ENCODE peak calls at places on chromosomes 1 and 21, in six cellular contexts. S is ovary, R is astrocyte of the spinal cord, M is lower leg skin, X is transverse colon, J is fibroblast of pulmonary artery. H is an unnamed sample.

GRCh38 chr1:11790880-11791715 is 14.7 kb downstream of the MTHFR start:
- DNase-seq in S (peak), J (peak), X (peak), R (peak), M (peak), H (peak)

GRCh38 chr1:61561666-61562065 is 163.3 kb downstream of the TM2D1 start:
- DNase-seq in R (peak), X (no peak), J (peak), M (no peak), S (no peak), H (peak)

GRCh38 chr1:182446033-182446669 is 3.8 kb upstream of the RGSL1 start:
- DNase-seq in X (peak), J (peak), M (no peak), S (no peak), R (peak), H (peak)

GRCh38 chr1:245963649-245964048 is 543.4 kb downstream of the SMYD3 start:
- DNase-seq in J (no peak), X (no peak), R (no peak), S (no peak), M (no peak), H (no peak)

GRCh38 chr1:46721806-46722205 is 2.9 kb upstream of the EFCAB14 start:
- DNase-seq in X (no peak), S (no peak), J (no peak), R (no peak), M (no peak), H (no peak)

GRCh38 chr1:204958325-204959307 is 84.4 kb upstream of the CNTN2 start:
- DNase-seq in X (no peak), J (no peak), S (no peak), R (no peak), M (no peak), H (no peak)

GRCh38 chr1:247165674-247166073 is 6.1 kb downstream of the ZNF124 start:
- DNase-seq in R (no peak), X (no peak), M (no peak), S (no peak), J (no peak), H (no peak)

GRCh38 chr1:42680921-42681683 is 1.1 kb upstream of the YBX1 start:
- DNase-seq in R (peak), X (no peak), M (no peak), J (peak), S (no peak), H (peak)

GRCh38 chr1:236066828-236067386 is 2.0 kb upstream of the NID1 start:
- DNase-seq in X (peak), R (no peak), J (no peak), S (peak), M (peak), H (no peak)

GRCh38 chr1:213327318-213327667 is 276.3 kb downstream of the RPS6KC1 start:
- DNase-seq in X (peak), M (peak), J (peak), R (peak), S (no peak), H (peak)

GRCh38 chr1:233245191-233245765 is 50.2 kb downstream of the PCNX2 start:
- DNase-seq in R (no peak), X (no peak), J (no peak), M (no peak), S (no peak), H (no peak)

GRCh38 chr1:226083303-226084101 is 21.0 kb downstream of the H3-3A start:
- DNase-seq in S (peak), M (peak), J (peak), X (peak), R (peak), H (peak)

GRCh38 chr1:232650433-232650832 is 20.5 kb upstream of the SIPA1L2 start:
- DNase-seq in R (no peak), J (no peak), S (no peak), X (no peak), M (no peak), H (no peak)

GRCh38 chr1:42479621-42480020 is 16.5 kb downstream of the CCDC30 start:
- DNase-seq in J (peak), X (no peak), M (no peak), R (no peak), S (no peak), H (no peak)

GRCh38 chr1:62082456-62083363 is 111.9 kb upstream of the L1TD1 start:
- DNase-seq in J (peak), M (no peak), S (peak), X (peak), R (peak), H (peak)

GRCh38 chr1:31959521-31959920 is 21.4 kb upstream of the PTP4A2 start:
- DNase-seq in R (no peak), X (no peak), M (no peak), S (no peak), J (no peak), H (no peak)

GRCh38 chr1:12443151-12443550 is 174.9 kb downstream of the DHRS3 start:
- DNase-seq in X (no peak), S (no peak), M (no peak), R (no peak), J (no peak), H (no peak)

GRCh38 chr1:38587734-38588133 is 271.8 kb downstream of the RRAGC start:
- DNase-seq in M (peak), R (no peak), J (no peak), S (no peak), X (no peak), H (no peak)

GRCh38 chr1:225735252-225736149 is 42.1 kb upstream of the SRP9 start:
- DNase-seq in X (peak), M (peak), R (peak), S (peak), J (peak), H (peak)

GRCh38 chr1:8425150-8425780 is 107.4 kb downstream of the SLC45A1 start:
- DNase-seq in S (no peak), X (no peak), R (no peak), J (no peak), M (no peak), H (no peak)

GRCh38 chr1:61081637-61082335 is 575 bp upstream of the NFIA start:
- DNase-seq in M (peak), S (peak), R (peak), J (peak), X (peak), H (peak)

GRCh38 chr1:91757760-91758545 is 128.0 kb downstream of the TGFBR3 start:
- DNase-seq in S (no peak), M (peak), X (peak), J (no peak), R (no peak), H (peak)

GRCh38 chr1:31760901-31761470 is 3.2 kb downstream of the ADGRB2 start:
- DNase-seq in R (peak), S (peak), M (peak), X (peak), J (peak), H (peak)

GRCh38 chr1:198264271-198264670 is 107.5 kb downstream of the NEK7 start:
- DNase-seq in M (no peak), J (no peak), R (no peak), X (no peak), S (no peak), H (no peak)

GRCh38 chr1:214707306-214708087 is 104.5 kb downstream of the CENPF start:
- DNase-seq in X (no peak), R (peak), J (peak), S (no peak), M (no peak), H (peak)

GRCh38 chr1:64979358-64979757 is 13.0 kb upstream of the JAK1 start:
- DNase-seq in R (no peak), X (no peak), J (no peak), S (no peak), M (no peak), H (no peak)

GRCh38 chr1:203278087-203278884 is 27.0 kb upstream of the BTG2 start:
- DNase-seq in S (peak), R (peak), M (peak), J (peak), X (peak), H (peak)

GRCh38 chr1:195999022-195999421 is 609.2 kb downstream of the KCNT2 start:
- DNase-seq in J (no peak), R (no peak), M (no peak), S (no peak), X (no peak), H (no peak)

GRCh38 chr1:2635271-2636010 is 2.6 kb upstream of the MMEL1 start:
- DNase-seq in R (no peak), S (no peak), X (no peak), M (no peak), J (no peak), H (no peak)

GRCh38 chr1:54173681-54174080 is 20.9 kb upstream of the CDCP2 start:
- DNase-seq in M (no peak), S (no peak), J (no peak), R (no peak), X (no peak), H (no peak)

GRCh38 chr21:25518491-25518911 is 88.8 kb downstream of the MRPL39 start:
- DNase-seq in S (no peak), J (no peak), X (no peak), M (no peak), R (no peak), H (no peak)

GRCh38 chr1:204286841-204287387 is 72.8 kb downstream of the PLEKHA6 start:
- DNase-seq in R (no peak), M (peak), J (peak), S (no peak), X (peak), H (no peak)

GRCh38 chr1:40143891-40144575 is 17.2 kb upstream of the RLF start:
- DNase-seq in J (peak), S (peak), X (peak), M (no peak), R (peak), H (peak)

GRCh38 chr1:2927995-2928732 is 93.1 kb upstream of the ACTRT2 start:
- DNase-seq in R (no peak), X (no peak), J (no peak), S (no peak), M (no peak), H (no peak)

GRCh38 chr1:54125671-54126070 is 27.1 kb downstream of the CDCP2 start:
- DNase-seq in M (no peak), X (peak), J (peak), R (peak), S (peak), H (no peak)

GRCh38 chr1:53979712-53980450 is 33.7 kb downstream of the LRRC42 start:
- DNase-seq in S (no peak), R (no peak), X (no peak), M (no peak), J (no peak), H (no peak)

GRCh38 chr1:58310469-58310868 is 236.1 kb downstream of the OMA1 start:
- DNase-seq in M (no peak), J (no peak), R (no peak), X (no peak), S (no peak), H (no peak)

GRCh38 chr1:192439373-192440025 is 122.7 kb downstream of the RGS21 start:
- DNase-seq in J (peak), R (peak), S (no peak), M (no peak), X (no peak), H (peak)

GRCh38 chr1:37930246-37931142 is 16.4 kb downstream of the INPP5B start:
- DNase-seq in J (peak), S (no peak), M (no peak), R (no peak), X (no peak), H (no peak)

DNA sequence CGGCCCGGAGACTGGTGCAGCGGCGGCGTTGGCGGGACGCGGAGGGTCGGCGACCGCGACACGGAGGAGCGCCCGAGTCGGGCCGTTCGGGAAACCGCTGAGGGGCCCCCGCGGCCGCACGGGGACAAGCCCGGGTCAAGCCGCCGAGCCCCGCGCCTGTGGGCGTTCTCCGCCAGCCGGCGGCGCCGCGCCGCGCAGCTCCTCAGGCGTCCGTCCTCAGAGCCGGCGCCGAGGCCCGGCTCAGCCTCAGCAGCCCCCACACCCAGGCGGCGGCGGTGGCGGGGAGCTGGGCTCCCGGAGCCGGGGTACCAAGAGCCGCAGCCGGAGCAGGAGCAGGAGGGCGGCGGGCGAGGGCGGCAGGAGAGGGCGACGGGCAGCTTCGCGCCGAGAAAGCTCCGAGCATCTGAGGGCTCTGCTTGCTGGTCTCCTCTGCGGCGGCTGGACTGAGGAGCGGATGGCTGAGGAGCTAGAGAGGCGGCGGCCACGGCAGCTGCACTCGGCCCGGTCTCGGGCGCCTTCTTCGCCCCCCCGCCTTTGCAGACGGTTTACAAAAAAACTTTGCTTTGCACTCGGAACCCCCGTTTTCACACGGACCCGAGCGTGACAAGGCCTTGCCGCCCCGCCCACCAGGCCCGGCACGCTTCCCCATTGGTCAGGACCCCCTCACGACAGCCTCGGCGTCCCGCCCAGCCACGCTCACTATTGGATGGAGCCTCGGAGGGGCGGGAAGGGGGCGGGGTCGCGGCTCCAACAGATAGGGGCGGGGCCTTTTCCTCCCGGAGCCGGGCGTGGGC is at the start of gene SLC30A1:
- DNase-seq in R (peak), M (peak), X (peak), J (peak), S (peak), H (peak)
- TF ChIP-seq CTCF in R (no peak), M (no peak), X (no peak), J (no peak), S (no peak), H (no peak)

GRCh38 chr1:52600533-52601179 is 1.5 kb upstream of the GPX7 start:
- DNase-seq in X (no peak), S (no peak), R (no peak), J (no peak), M (no peak), H (no peak)

GRCh38 chr1:52603301-52603675 is 1.1 kb downstream of the GPX7 start:
- DNase-seq in R (no peak), M (no peak), X (no peak), J (no peak), S (peak), H (no peak)

GRCh38 chr1:52602328-52603300 is at the start of gene GPX7:
- DNase-seq in M (peak), X (peak), S (peak), R (peak), J (peak), H (peak)

GRCh38 chr1:52601976-52602327 is 219 bp upstream of the GPX7 start:
- DNase-seq in M (no peak), J (no peak), X (no peak), S (no peak), R (peak), H (no peak)

GRCh38 chr1:52601519-52601918 is 652 bp upstream of the GPX7 start:
- DNase-seq in R (no peak), X (no peak), S (no peak), M (no peak), J (no peak), H (no peak)
- H3K4me3 ChIP-seq in R (no peak), X (peak), S (peak), M (no peak), J (no peak), H (no peak)

GRCh38 chr1:19177811-19178210 is 32.3 kb downstream of the UBR4 start:
- DNase-seq in R (no peak), J (no peak), X (no peak), S (no peak), M (no peak), H (no peak)

GRCh38 chr1:19178734-19179398 is 31.2 kb downstream of the UBR4 start:
- DNase-seq in J (no peak), M (no peak), X (no peak), R (no peak), S (no peak), H (no peak)

GRCh38 chr1:19182223-19182622 is 27.8 kb downstream of the UBR4 start:
- DNase-seq in R (no peak), J (no peak), M (no peak), X (no peak), S (no peak), H (no peak)

GRCh38 chr1:19179597-19180271 is 30.3 kb downstream of the UBR4 start:
- DNase-seq in S (peak), X (no peak), J (peak), R (peak), M (no peak), H (peak)
- TF ChIP-seq CTCF in S (peak), X (peak), J (peak), R (peak), M (no peak), H (peak)

DNA sequence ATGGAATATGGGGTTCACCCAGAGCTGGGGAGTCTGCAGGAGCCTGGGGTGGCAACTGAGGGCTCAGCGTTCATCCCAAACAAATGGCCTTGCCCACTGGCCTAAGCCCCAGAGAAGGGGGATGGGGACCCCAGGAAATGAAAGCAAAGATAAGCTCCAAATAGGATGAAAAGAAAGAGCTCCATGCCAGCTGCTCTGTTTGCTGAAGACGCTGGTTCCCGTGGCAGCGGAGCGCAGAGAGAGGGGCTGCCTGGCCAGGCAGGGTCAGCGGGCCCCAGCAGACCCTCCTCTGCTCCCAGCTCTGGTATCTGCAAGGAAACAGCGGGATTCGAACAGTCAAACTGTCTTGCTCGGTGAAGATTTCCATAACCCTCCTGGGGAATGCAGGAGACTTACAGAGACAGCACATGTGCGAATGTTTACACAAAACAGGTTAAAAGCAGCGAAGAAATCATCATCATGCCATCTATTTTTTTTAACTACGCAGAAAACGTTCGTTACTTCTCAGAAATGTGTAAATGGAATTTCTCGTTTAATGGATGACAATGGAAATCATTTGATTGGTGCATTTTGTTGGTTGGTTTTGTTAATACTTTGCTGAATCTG is 94.4 kb downstream of the PDE9A start:
- DNase-seq in J (no peak), M (no peak), S (no peak), R (no peak), X (no peak), H (no peak)
- H3K4me3 ChIP-seq in J (no peak), M (no peak), S (no peak), R (no peak), X (no peak), H (no peak)

DNA sequence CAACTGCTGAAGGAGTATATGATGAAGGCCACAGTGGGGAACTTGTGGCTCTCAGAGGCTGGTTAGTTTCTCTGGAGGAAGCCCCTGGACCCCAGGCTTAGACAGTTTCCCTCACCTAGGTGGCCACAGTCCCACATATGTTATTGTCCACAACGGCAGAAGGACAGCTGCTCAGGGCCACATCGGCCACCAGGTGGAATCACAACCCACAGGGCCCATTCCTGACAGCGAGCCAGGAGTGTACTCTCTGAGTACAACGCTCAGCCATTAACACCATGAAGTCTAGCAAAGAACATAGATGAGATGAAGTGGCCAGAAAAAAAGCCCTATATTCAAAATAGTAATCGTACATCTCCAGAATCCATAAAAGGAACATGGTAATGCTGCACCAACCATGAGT is 383.1 kb downstream of the HHAT start:
- DNase-seq in R (no peak), J (no peak), X (no peak), S (no peak), M (no peak), H (no peak)
- TF ChIP-seq CTCF in R (no peak), J (no peak), X (no peak), S (no peak), M (no peak), H (no peak)

DNA sequence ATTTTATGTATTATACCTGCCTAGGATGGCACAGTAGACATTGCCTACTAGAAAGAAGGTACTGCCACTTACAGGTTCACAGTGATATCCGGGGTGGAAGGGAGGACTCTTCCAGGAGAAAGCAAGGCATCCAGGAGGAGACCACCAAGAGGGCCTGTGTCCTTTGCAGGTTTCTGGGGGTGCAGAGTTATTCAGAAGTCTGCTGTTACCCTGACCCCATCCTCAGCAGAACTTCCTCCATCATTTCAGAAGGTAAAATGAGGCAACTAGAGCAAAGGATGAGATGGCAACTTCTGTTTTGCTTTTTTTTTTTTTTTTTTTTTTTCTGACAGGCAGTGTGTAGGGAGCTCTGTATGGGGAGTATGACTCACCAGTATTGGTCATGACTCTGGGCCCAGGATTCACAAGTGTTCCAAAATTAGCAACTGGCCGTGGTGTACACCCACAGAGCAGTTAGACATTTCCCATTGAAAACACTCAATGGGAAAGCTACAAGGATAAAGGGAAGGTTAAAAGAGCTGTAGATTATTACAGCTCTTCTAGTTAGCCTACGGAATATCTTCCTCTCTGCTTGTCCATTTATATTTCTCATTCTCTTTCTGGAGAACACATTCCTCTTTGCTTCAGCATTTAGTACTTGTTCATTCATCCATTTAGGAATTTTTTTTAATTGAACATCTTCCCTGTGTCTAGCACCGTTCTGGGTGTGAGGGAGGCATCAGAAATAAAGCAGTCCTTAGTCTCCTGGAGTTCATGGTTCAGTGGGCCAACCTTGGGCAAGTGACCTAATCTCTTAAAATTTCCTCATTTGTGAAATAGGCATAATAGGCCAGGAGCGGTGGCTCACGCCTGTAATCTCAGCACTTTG is 50.5 kb upstream of the PPP2R5A start:
- DNase-seq in J (peak), S (no peak), M (no peak), X (no peak), R (peak), H (peak)
- H3K4me3 ChIP-seq in J (no peak), S (no peak), M (no peak), X (no peak), R (no peak), H (no peak)

GRCh38 chr1:77313491-77313890 is 31.7 kb downstream of the AK5 start:
- DNase-seq in R (no peak), S (no peak), X (no peak), J (peak), M (no peak), H (peak)
- TF ChIP-seq CTCF in R (peak), S (no peak), X (no peak), J (peak), M (no peak), H (peak)